ENCODE peak calls at places on chromosome 5, in seven cellular contexts. Q is right cardiac atrium, G is left ventricle myocardium inferior, A is SK-N-SH, O is mammary epithelial cell, K is spleen, W is OCI-LY7. X is an unnamed sample.

GRCh38 chr5:98510111-98510510 is 263.4 kb upstream of the RGMB start:
- DNase-seq in O (peak; percentile 7), A (no peak), G (no peak), K (no peak), Q (no peak), W (no peak), X (no peak)

GRCh38 chr5:82312373-82312856 is 34.3 kb upstream of the RPS23 start:
- DNase-seq in A (peak; percentile 60), G (peak; percentile 59), O (peak; percentile 56), Q (peak; percentile 66), W (peak; percentile 35), K (no peak), X (no peak)

GRCh38 chr5:143691278-143692236 is 120.4 kb upstream of the HMHB1 start:
- DNase-seq in G (no peak), O (no peak), K (no peak), Q (no peak), W (no peak), A (no peak), X (no peak)

GRCh38 chr5:169426674-169427250 is 125.8 kb upstream of the SLIT3 start:
- DNase-seq in Q (no peak), O (no peak), A (no peak), K (no peak), W (no peak), G (no peak), X (no peak)

GRCh38 chr5:113117543-113118110 is 141.0 kb downstream of the DCP2 start:
- DNase-seq in Q (no peak), G (no peak), O (peak; percentile 60), W (peak; percentile 20), K (no peak), A (no peak), X (no peak)

GRCh38 chr5:35803221-35803651 is 53.5 kb upstream of the IL7R start:
- DNase-seq in K (no peak), W (peak; percentile 70), A (peak; percentile 71), O (no peak), Q (no peak), G (peak; percentile 15), X (no peak)

GRCh38 chr5:10538103-10538788 is 25.6 kb upstream of the ANKRD33B start:
- DNase-seq in G (no peak), A (no peak), K (no peak), O (no peak), W (no peak), Q (no peak), X (peak; percentile 56)

GRCh38 chr5:98455660-98456059 is 317.8 kb upstream of the RGMB start:
- DNase-seq in O (no peak), G (no peak), K (no peak), W (no peak), Q (no peak), A (no peak), X (no peak)

GRCh38 chr5:33312631-33313030 is 128.1 kb upstream of the TARS1 start:
- DNase-seq in W (no peak), Q (no peak), A (no peak), G (no peak), K (no peak), O (no peak), X (no peak)

GRCh38 chr5:173641171-173641570 is 24.7 kb upstream of the BOD1 start:
- DNase-seq in Q (no peak), G (no peak), A (no peak), K (no peak), W (no peak), O (no peak), X (peak; percentile 37)

GRCh38 chr5:139910901-139911300 is 115.3 kb downstream of the PSD2 start:
- DNase-seq in W (no peak), G (no peak), Q (no peak), A (no peak), O (no peak), K (peak; percentile 38), X (no peak)

GRCh38 chr5:164202338-164202737 is 696.9 kb downstream of the MAT2B start:
- DNase-seq in K (no peak), G (no peak), W (no peak), O (no peak), Q (no peak), A (no peak), X (no peak)

DNA sequence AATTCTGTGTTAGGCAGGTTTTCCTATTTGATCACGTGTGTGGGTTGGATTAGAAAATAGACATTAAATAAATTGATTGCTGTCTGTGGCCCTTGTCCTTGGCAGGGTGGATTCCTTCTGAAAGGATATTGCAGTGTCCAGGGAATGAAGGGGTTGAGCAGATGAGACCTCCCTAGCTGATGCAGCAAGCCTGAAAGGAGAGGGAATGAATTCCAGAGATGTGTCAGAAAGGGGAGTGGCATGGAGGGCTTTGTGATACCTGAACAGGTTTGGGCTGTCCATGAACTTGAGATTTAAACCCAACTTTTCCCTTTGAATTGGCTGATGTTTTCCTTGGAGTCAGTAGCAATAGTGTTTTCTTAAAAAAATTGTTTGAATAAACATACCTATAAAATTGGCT is 66.8 kb downstream of the ADCY2 start:
- DNase-seq in W (no peak), Q (no peak), G (no peak), O (no peak), A (no peak), K (no peak), X (no peak)
- H3K27ac ChIP-seq in W (no peak overlapping the region), Q (no peak overlapping the region), G (no peak overlapping the region), O (no peak overlapping the region), A (no peak overlapping the region), K (no peak overlapping the region), X (no peak overlapping the region)

GRCh38 chr5:150781706-150782614 is 3.4 kb downstream of the SMIM3 start:
- DNase-seq in O (peak; percentile 88), Q (peak; percentile 83), G (peak; percentile 64), A (no peak), K (no peak), W (no peak), X (no peak)

GRCh38 chr5:150780180-150780692 is 1.7 kb downstream of the SMIM3 start:
- DNase-seq in W (no peak), Q (peak; percentile 48), O (peak; percentile 56), A (no peak), K (no peak), G (peak; percentile 47), X (no peak)

GRCh38 chr5:150782850-150783249 is 4.3 kb downstream of the SMIM3 start:
- DNase-seq in W (no peak), A (no peak), Q (no peak), K (no peak), O (no peak), G (no peak), X (no peak)

GRCh38 chr5:150779397-150780179 is 1.0 kb downstream of the SMIM3 start:
- DNase-seq in K (no peak), W (no peak), G (no peak), Q (no peak), O (peak; percentile 34), A (no peak), X (no peak)

GRCh38 chr5:150780816-150781221 is 2.3 kb downstream of the SMIM3 start:
- DNase-seq in W (no peak), K (no peak), A (no peak), Q (no peak), O (peak; percentile 82), G (no peak), X (no peak)
- H3K4me1 ChIP-seq in W (no peaks in the 10 kb centered on the region), K (peaks cover 83% of the 10 kb centered on the region), A (peaks cover 57% of the 10 kb centered on the region), Q (peaks cover 8% of the 10 kb centered on the region), O (peaks cover 59% of the 10 kb centered on the region), G (peaks cover 86% of the 10 kb centered on the region), X (peaks cover 57% of the 10 kb centered on the region)

GRCh38 chr5:171666815-171667214 is 118.8 kb upstream of the SMIM23 start:
- DNase-seq in W (no peak), O (no peak), G (no peak), K (no peak), A (no peak), Q (no peak), X (no peak)

GRCh38 chr5:171668097-171668412 is 117.6 kb upstream of the SMIM23 start:
- DNase-seq in K (no peak), G (no peak), O (no peak), A (no peak), Q (no peak), W (no peak), X (no peak)

GRCh38 chr5:171664489-171664888 is 121.1 kb upstream of the SMIM23 start:
- DNase-seq in A (no peak), K (no peak), O (no peak), Q (no peak), G (no peak), W (no peak), X (no peak)

GRCh38 chr5:171672556-171672955 is 113.1 kb upstream of the SMIM23 start:
- DNase-seq in Q (no peak), G (no peak), A (no peak), W (no peak), K (no peak), O (no peak), X (no peak)

DNA sequence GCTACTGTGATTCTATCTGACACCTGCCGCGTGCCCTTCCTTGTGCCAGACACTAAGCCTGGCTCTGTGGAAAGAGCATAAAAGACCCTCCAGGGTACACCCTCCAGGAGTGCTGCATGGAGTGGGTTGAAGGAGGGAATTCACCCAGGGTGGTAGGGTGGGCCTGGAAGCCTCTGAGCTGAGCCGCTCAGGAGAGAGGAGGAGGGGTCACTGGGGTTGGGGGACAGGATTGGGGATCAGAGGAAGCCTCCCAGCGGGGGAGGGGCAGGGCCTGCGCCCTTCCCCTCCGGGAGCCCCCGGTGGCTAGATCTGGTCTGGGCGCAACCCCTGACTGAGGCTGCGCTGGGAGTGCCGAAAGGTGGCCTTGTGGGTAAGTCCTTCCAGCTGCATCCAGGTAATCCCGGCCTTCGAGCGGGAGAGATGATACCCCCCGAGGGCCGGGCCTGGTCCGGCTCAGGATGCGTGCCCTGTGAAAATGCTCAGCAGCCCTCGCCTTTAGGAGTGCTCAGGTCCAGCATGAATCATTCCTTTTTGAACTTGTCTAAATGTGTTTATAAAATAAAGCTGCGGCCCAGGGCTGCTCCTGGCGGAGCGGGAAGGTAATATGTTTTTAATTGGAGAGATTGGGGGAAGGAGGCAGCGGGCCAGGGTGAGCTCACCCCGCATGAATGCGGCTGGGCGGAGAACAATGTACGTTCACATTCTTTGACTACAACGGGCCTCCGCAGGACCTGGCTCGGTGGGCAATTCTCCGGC is 118.1 kb upstream of the SMIM23 start:
- DNase-seq in K (no peak), O (peak; percentile 82), G (peak; percentile 60), W (no peak), A (peak; percentile 44), Q (peak; percentile 69), X (peak; percentile 89)
- H3K4me3 ChIP-seq in K (no peak overlapping the region), O (peak overlapping the region; percentile 1), G (peak overlapping the region; percentile 40), W (no peak overlapping the region), A (no peak overlapping the region), Q (no peak overlapping the region), X (no peak overlapping the region)

GRCh38 chr5:168076561-168076991 is 214.9 kb upstream of the WWC1 start:
- DNase-seq in A (peak; percentile 54), G (peak; percentile 35), Q (peak; percentile 28), K (no peak), O (no peak), W (no peak), X (no peak)
- H3K27ac ChIP-seq in A (no peak overlapping the region), G (peak overlapping the region; percentile 77), Q (no peak overlapping the region), K (no peak overlapping the region), O (no peak overlapping the region), W (no peak overlapping the region), X (no peak overlapping the region)